ENCODE peak calls at places on chromosome 6, in four cellular contexts. M is cardiac fibroblast, A is natural killer cell, V is fibroblast of mammary gland. W is an unnamed sample.

GRCh38 chr6:56868687-56869086 is 86.2 kb upstream of the BEND6 start:
- DNase-seq in M (peak), A (no peak), V (peak), W (no peak)

GRCh38 chr6:2376429-2377355 is 131.3 kb upstream of the GMDS start:
- DNase-seq in M (no peak), A (no peak), V (peak), W (no peak)

GRCh38 chr6:49915035-49915434 is 48.7 kb upstream of the CRISP1 start:
- DNase-seq in M (no peak), A (no peak), V (no peak), W (no peak)

GRCh38 chr6:42135161-42135560 is 7.3 kb downstream of the C6orf132 start:
- DNase-seq in M (no peak), A (no peak), V (no peak), W (no peak)

GRCh38 chr6:134706153-134706552 is 243.7 kb downstream of the ALDH8A1 start:
- DNase-seq in M (no peak), A (no peak), V (no peak), W (no peak)

GRCh38 chr6:21325201-21325856 is 268.2 kb upstream of the SOX4 start:
- DNase-seq in M (no peak), A (no peak), V (no peak), W (no peak)

GRCh38 chr6:17932362-17932852 is 55.0 kb downstream of the KIF13A start:
- DNase-seq in M (peak), A (peak), V (peak), W (no peak)

GRCh38 chr6:156618600-156619205 is 158.5 kb upstream of the ARID1B start:
- DNase-seq in M (no peak), A (no peak), V (no peak), W (no peak)

GRCh38 chr6:152462716-152463115 is 174.4 kb downstream of the SYNE1 start:
- DNase-seq in M (no peak), A (no peak), V (no peak), W (no peak)

DNA sequence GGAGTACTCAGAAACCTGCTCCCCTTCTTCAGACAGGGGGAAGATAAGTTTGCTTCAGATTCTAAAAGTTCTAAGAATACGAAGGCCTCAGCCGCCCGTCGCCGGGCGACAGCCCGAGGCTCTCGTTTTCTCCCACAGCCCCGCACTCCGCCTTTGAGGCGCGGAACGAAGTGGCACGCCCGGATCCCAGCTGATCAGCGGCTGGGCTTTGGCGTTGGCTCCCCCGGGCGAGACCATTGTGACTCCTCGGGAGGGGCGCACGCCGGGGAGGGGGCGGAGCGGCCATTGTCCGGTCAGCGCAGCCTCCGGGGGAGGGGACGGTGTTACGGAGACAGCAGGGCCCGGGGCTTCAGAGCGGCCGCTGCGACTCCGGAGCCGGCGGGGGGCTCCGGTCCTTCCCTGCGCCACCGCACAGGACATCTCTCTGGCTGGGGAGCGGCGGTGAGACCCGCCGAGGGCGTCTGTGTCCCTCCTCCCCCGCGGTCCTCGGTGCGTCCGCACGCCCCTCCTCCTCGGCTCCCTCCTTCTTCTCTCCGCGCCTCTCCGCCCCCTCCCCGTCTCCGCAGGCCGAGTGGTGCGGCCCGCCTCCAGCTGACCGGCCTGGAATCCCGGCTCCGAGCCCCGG is at the start of gene ZFAND3:
- DNase-seq in M (peak), A (peak), V (peak), W (peak)
- TF ChIP-seq CTCF in M (no peak), A (no peak), V (no peak), W (no peak)

DNA sequence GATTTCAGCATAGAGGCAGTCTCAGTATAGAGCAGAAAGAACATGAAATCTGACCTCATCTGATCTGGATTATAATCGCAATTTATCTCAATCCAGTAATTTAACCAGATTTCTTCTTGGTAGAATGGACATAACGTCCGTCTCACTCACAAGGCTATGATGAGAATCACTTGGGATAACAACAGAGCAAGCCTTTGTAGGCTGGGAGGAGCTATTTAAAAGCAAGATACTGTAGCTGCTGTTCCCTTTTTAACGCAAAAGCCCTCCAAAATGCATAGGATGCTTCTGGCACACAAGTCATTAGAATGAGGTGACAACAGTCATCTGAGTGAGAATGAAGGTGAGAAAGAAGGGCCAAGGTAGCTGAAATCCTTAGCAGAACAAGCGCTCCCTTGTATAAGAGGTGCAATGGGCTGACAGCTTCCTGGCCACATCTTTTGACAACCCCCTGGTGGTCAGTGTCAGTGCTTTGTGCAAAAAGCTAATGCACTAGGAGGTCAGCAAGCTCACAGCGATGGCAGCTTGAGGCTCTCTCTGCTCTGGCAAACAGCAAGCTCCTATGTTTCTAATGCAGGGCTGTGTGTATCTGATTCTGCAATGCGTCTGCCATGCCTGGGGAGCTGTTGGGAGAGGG is 16.4 kb downstream of the METTL24 start:
- DNase-seq in M (peak), A (no peak), V (peak), W (no peak)
- TF ChIP-seq CTCF in M (peak), A (no peak), V (peak), W (peak)

GRCh38 chr6:155317186-155317585 is 2.9 kb upstream of the TFB1M start:
- DNase-seq in M (peak), A (no peak), V (peak), W (no peak)
- TF ChIP-seq CTCF in M (peak), A (peak), V (peak), W (no peak)

DNA sequence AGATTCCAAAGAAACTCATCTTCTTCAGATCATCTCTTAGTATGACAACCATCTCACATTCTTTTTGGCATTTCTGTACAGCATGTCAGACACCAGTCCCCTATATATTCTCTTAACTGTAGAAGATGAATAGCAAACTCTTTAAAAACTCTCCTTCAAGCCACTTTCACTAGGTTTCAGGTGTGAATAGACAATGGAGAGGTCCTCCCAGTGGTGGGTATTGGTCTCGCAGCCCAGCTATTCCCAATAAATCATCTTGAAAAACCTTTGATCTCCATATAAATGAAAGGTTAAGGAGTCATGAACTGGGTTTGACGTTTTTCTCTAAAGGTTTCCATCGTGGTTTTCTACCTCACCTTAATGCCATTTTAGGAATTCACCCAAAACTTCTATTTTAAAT is 180.0 kb downstream of the GJA1 start:
- DNase-seq in M (no peak), A (no peak), V (no peak), W (no peak)
- TF ChIP-seq CTCF in M (peak), A (no peak), V (peak), W (peak)

DNA sequence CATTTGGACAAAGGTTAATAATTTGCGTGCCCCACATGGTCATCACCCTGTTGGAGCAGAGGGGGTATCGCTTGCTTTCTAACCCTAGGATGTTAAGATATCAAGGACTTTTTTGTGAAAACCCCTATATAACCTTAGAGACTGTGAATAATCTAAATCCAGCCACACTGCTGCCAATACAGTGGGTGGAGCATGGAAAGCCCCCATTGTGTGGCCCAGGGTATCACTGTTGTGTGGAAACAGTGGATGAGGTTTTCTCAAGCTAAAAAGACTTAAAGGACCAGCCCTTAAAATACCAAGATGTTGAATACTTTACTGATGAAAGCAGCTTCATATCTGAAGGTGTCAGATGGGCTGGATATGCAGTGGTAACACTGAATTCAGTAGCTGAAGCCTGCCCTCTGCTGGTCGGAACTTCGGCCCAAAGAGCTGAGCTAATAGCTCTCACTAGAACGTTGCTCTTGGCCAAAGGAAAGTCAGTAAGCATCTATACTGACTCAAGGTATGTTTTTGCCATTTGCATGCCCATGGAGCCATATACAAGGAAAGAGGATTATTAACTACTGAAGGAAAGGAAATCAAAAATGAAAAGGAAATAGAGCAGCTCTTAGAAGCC is 695.2 kb downstream of the PHF3 start:
- DNase-seq in M (peak), A (no peak), V (peak), W (peak)
- TF ChIP-seq CTCF in M (peak), A (no peak), V (peak), W (peak)

DNA sequence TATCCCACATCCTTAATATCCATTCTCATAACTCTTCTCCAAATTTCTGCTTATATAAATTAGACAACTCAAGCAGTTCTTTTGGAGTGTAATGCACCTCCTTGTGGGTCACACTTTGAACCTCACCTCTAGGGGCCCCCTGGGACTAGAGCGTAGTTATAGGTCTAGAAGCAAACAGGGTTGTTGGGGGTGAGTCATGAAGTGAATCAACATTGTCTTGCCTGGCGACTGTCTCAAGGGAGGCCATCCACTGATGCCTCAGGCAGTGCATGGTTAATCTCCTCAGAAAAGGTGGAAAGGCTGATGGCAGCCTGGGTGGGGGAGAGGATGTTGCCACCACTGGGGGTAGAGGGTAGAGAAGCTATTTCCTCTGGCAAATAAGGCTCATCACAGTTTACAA is 129.1 kb downstream of the TNFRSF21 start:
- DNase-seq in M (peak), A (no peak), V (peak), W (no peak)
- TF ChIP-seq CTCF in M (no peak), A (no peak), V (no peak), W (no peak)

GRCh38 chr6:155580904-155581303 is 125.3 kb upstream of the NOX3 start:
- DNase-seq in M (no peak), A (no peak), V (no peak), W (no peak)
- TF ChIP-seq CTCF in M (no peak), A (no peak), V (no peak), W (no peak)

GRCh38 chr6:74755196-74755595 is 450.7 kb downstream of the COL12A1 start:
- DNase-seq in M (no peak), A (no peak), V (no peak), W (no peak)

GRCh38 chr6:74753883-74754600 is 451.8 kb downstream of the COL12A1 start:
- DNase-seq in M (no peak), A (no peak), V (no peak), W (no peak)

GRCh38 chr6:74749211-74750142 is 456.4 kb downstream of the COL12A1 start:
- DNase-seq in M (peak), A (no peak), V (no peak), W (no peak)

GRCh38 chr6:74755748-74756147 is 450.1 kb downstream of the COL12A1 start:
- DNase-seq in M (peak), A (no peak), V (no peak), W (no peak)

GRCh38 chr6:74752303-74752702 is 453.6 kb downstream of the COL12A1 start:
- DNase-seq in M (no peak), A (no peak), V (no peak), W (no peak)
- TF ChIP-seq CTCF in M (peak), A (no peak), V (peak), W (no peak)

W was measured in progenitor cell of endocrine pancreas.